ENCODE peak calls at places on chromosomes 5 and 9, in ten cellular contexts. E is NCI-H510A; D is NCI-H1048; C is activated effector memory CD4-positive, alpha-beta T cell treated with Interleukin-2 at 50 U/mL for 16 hours; T is hepatic stellate cell; G is fibroblast of the aortic adventitia; Y is RKO; X is HuH-7; H is NCI-H82; J is globus pallidus. P is an unnamed sample.

GRCh38 chr9:95201201-95201600 is 116.3 kb downstream of the FANCC start:
- DNase-seq in X (no peak), T (no peak), J (no peak), E (no peak), Y (no peak), H (no peak), G (no peak), D (no peak), C (no peak), P (peak; percentile 43)

GRCh38 chr5:83472508-83473343 is 1.2 kb downstream of the VCAN start:
- DNase-seq in C (no peak), G (no peak), E (no peak), T (peak; percentile 77), X (peak; percentile 56), J (peak; percentile 13), D (no peak), Y (no peak), H (peak; percentile 54), P (peak; percentile 24)

GRCh38 chr5:143516249-143516648 is 112.8 kb upstream of the NR3C1 start:
- DNase-seq in E (no peak), X (no peak), H (no peak), Y (no peak), T (no peak), J (no peak), C (no peak), G (no peak), D (no peak), P (no peak)

GRCh38 chr5:23332650-23333251 is 174.7 kb upstream of the PRDM9 start:
- DNase-seq in Y (peak; percentile 62), C (no peak), J (no peak), X (peak; percentile 9), T (no peak), D (no peak), G (no peak), E (no peak), H (peak; percentile 31), P (no peak)

GRCh38 chr9:17216011-17216410 is 81.2 kb downstream of the CNTLN start:
- DNase-seq in D (peak; percentile 10), H (no peak), Y (no peak), X (no peak), G (peak; percentile 8), T (no peak), E (no peak), J (no peak), C (no peak), P (peak; percentile 7)

GRCh38 chr9:110007477-110008270 is 200.3 kb downstream of the C9orf152 start:
- DNase-seq in E (no peak), G (no peak), H (no peak), J (no peak), D (no peak), T (no peak), Y (no peak), C (no peak), X (no peak), P (peak; percentile 32)

GRCh38 chr9:134386951-134387831 is 60.9 kb downstream of the RXRA start:
- DNase-seq in G (no peak), T (no peak), X (no peak), E (no peak), Y (no peak), C (no peak), D (no peak), H (no peak), J (peak; percentile 47), P (peak; percentile 31)

GRCh38 chr5:122163151-122164069 is 34.1 kb downstream of the ZNF474 start:
- DNase-seq in J (no peak), C (no peak), D (peak; percentile 79), G (peak; percentile 96), X (no peak), T (peak; percentile 87), H (peak; percentile 75), Y (peak; percentile 95), E (no peak), P (peak; percentile 97)

GRCh38 chr5:142403583-142403982 is 78.8 kb upstream of the SPRY4 start:
- DNase-seq in E (peak; percentile 34), H (no peak), D (peak; percentile 43), X (no peak), C (no peak), T (no peak), Y (no peak), G (no peak), J (no peak), P (no peak)